ENCODE peak calls at places on chromosomes 1 and 21, in five cellular contexts. D is kidney epithelial cell, R is SK-N-SH, P is stomach, U is SJCRH30. M is an unnamed sample.

GRCh38 chr1:8078176-8078671 is 52.1 kb upstream of the ERRFI1 start:
- DNase-seq in D (peak; percentile 83), R (no peak), P (no peak), U (peak; percentile 55), M (peak; percentile 73)

GRCh38 chr1:95257758-95258157 is 23.7 kb downstream of the RWDD3 start:
- DNase-seq in D (no peak), R (no peak), P (no peak), U (no peak), M (no peak)

GRCh38 chr1:180945551-180945950 is 32.9 kb downstream of the KIAA1614 start:
- DNase-seq in D (no peak), R (peak; percentile 25), P (no peak), U (no peak), M (no peak)

GRCh38 chr1:193062698-193063463 is 3.5 kb downstream of the RO60 start:
- DNase-seq in D (no peak), R (no peak), P (no peak), U (no peak), M (no peak)

GRCh38 chr1:5364591-5364990 is 627.6 kb downstream of the NPHP4 start:
- DNase-seq in D (no peak), R (no peak), P (peak; percentile 3), U (no peak), M (no peak)

GRCh38 chr1:16921391-16922185 is at the start of gene CROCC:
- DNase-seq in D (peak; percentile 51), R (peak; percentile 93), P (no peak), U (peak; percentile 83), M (no peak)

GRCh38 chr1:177223359-177223758 is 52.6 kb downstream of the BRINP2 start:
- DNase-seq in D (no peak), R (no peak), P (no peak), U (no peak), M (no peak)

GRCh38 chr1:114719424-114719787 is 2.8 kb upstream of the NRAS start:
- DNase-seq in D (no peak), R (no peak), P (no peak), U (no peak), M (no peak)

GRCh38 chr1:222616535-222616934 is 1.4 kb upstream of the MIA3 start:
- DNase-seq in D (no peak), R (no peak), P (no peak), U (no peak), M (peak; percentile 88)

GRCh38 chr1:209742409-209743144 is 13.3 kb upstream of the TRAF3IP3 start:
- DNase-seq in D (no peak), R (no peak), P (no peak), U (no peak), M (no peak)

GRCh38 chr1:8133657-8134430 is 107.7 kb upstream of the ERRFI1 start:
- DNase-seq in D (peak; percentile 80), R (no peak), P (peak; percentile 41), U (peak; percentile 69), M (peak; percentile 78)

GRCh38 chr1:25568834-25569598 is 25.6 kb downstream of the LDLRAP1 start:
- DNase-seq in D (peak; percentile 44), R (no peak), P (no peak), U (peak; percentile 96), M (peak; percentile 48)

GRCh38 chr21:26385721-26386120 is 187.4 kb downstream of the CYYR1 start:
- DNase-seq in D (no peak), R (no peak), P (no peak), U (no peak), M (no peak)

GRCh38 chr1:149849947-149850360 is 49.4 kb upstream of the BOLA1 start:
- DNase-seq in D (no peak), R (no peak), P (no peak), U (no peak), M (no peak)

GRCh38 chr1:203914292-203914691 is 52.9 kb downstream of the SNRPE start:
- DNase-seq in D (no peak), R (no peak), P (no peak), U (no peak), M (no peak)

GRCh38 chr1:160144921-160145320 is 6.5 kb upstream of the ATP1A4 start:
- DNase-seq in D (no peak), R (no peak), P (no peak), U (peak; percentile 37), M (no peak)

GRCh38 chr1:23816932-23817331 is 8.3 kb downstream of the HMGCL start:
- DNase-seq in D (no peak), R (no peak), P (no peak), U (no peak), M (no peak)

GRCh38 chr1:23817633-23818032 is 7.6 kb downstream of the HMGCL start:
- DNase-seq in D (no peak), R (no peak), P (no peak), U (no peak), M (no peak)

GRCh38 chr1:23814016-23814415 is 11.2 kb downstream of the HMGCL start:
- DNase-seq in D (no peak), R (no peak), P (no peak), U (no peak), M (no peak)

GRCh38 chr1:23810818-23811420 is 10.4 kb upstream of the GALE start:
- DNase-seq in D (no peak), R (peak; percentile 63), P (peak; percentile 59), U (no peak), M (no peak)

DNA sequence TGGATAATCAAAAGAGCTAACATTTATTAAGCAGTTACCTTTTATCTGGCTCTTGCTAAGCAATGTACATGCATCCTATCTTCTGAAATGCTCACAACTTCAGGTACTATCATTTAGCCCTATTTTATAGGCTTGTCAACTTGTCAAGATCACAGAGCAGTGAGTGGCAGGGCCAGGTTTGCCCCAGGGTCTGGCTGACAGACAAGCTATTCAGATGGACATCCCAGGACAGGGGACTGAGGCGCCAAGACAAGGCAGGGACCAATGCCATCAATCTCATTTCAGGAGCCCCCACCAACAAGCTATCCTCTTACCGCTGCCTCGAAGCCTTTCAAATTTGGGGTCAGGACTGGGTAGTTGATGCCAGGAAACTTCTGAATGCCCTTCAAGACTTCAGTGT is 8.9 kb downstream of the HMGCL start:
- DNase-seq in D (no peak), R (no peak), P (no peak), U (no peak), M (no peak)
- H3K36me3 ChIP-seq in D (peaks cover 1% of the 10 kb centered on the region), R (peaks cover 20% of the 10 kb centered on the region), P (peaks cover 86% of the 10 kb centered on the region), U (no peaks in the 10 kb centered on the region), M (peaks cover 21% of the 10 kb centered on the region)

DNA sequence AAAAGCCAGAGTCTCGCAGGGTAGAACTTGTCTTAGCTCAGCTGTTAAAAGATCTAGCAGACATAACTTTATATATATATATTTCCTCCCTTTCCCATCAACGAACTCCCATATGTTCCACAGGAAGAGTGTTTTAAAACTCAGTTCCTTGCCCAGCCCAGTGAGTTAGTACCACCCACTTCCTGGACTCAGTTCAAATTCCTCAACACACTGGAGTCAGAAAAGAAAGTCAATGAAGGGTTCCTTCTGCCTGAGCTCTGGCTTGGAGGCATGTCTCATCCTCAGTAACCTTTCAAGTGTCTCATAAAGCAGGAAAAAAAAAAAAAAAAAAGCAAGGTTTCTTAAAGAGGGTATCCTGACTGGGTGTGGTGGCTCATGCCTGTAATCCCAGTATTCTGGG is 15.6 kb downstream of the TPM3 start:
- DNase-seq in D (peak; percentile 41), R (no peak), P (no peak), U (no peak), M (no peak)
- H3K36me3 ChIP-seq in D (no peaks in the 10 kb centered on the region), R (peaks cover 72% of the 10 kb centered on the region), P (peaks cover 64% of the 10 kb centered on the region), U (peaks cover 48% of the 10 kb centered on the region), M (peaks cover 20% of the 10 kb centered on the region)

DNA sequence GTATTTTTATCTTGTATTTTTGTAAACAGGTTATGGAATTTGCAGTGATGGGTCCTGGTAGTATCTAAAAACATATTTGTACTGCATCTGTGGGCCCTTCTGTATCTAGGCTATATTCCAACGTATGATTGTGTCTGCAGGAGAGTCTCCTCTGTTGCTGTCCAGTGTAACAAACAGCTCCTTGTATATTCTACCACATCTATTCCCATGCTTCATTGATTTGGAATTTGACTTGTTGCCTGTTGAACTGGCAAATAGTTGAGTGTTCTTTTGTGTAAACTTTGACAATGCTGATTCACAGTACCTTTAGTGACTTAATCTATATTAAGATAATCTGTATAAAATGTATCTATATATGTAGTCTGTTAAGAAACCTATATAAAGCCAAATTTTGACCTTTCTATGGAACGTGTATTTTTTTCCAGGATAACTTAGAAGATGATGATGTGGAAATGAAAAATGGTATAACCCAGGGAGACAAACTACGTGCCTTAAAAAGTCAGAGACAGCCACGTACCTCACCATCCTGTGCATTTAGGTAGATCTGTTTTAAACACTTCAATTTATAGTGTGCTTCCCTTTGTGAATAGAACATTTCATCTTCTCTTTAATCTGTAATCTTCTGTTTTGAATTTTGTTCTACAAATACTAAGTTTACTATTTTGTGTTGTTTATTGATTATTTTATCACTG is 43.4 kb upstream of the GPR88 start:
- DNase-seq in D (peak; percentile 4), R (no peak), P (no peak), U (no peak), M (no peak)
- H3K36me3 ChIP-seq in D (no peaks in the 10 kb centered on the region), R (peaks cover 4% of the 10 kb centered on the region), P (peaks cover 49% of the 10 kb centered on the region), U (peaks cover 9% of the 10 kb centered on the region), M (peaks cover 1% of the 10 kb centered on the region)

DNA sequence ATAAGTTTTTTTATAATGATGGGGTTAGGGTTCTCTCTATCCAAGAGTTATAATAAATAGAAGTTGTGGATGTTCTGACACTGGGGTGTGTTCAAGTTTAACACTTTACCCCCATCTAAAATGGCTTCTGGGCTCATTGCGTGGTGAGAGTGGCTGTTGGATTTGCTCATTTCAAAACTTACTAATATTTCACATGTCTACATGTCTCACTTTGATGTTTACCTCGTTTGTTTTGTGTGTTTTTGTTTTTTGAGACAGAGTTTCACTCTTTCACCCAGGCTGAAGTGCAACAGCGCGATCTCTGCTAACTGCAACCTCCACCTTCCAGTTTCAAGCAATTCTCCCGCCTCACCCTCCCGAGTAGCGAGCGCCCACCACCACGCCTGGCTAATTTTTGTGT is 3.7 kb downstream of the RRP1B start:
- DNase-seq in D (no peak), R (no peak), P (no peak), U (no peak), M (no peak)
- H3K36me3 ChIP-seq in D (peaks cover 1% of the 10 kb centered on the region), R (peaks cover 17% of the 10 kb centered on the region), P (peaks cover 37% of the 10 kb centered on the region), U (peaks cover 61% of the 10 kb centered on the region), M (no peaks in the 10 kb centered on the region)

DNA sequence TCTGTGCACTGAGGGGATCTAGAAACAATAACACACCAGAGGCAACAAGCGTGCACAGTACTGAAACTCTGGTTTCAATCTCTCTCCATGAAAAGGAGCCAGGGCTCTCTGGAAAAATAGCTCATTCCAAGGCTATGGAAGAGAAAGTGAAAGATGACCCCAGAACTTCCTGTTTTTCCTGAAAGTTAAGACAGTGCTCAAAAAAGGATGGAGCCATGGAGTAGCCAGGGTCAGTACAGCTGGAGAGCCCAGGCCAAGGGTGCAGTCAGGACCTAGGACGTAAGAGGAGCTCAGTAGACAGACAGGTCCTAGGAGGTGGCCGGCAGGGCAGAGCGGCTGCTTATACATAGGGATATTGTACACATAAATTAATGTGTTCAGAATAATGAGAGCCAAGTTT is 19.1 kb downstream of the NOL9 start:
- DNase-seq in D (no peak), R (no peak), P (no peak), U (no peak), M (no peak)
- H3K36me3 ChIP-seq in D (peaks cover 4% of the 10 kb centered on the region), R (peaks cover 35% of the 10 kb centered on the region), P (peaks cover 87% of the 10 kb centered on the region), U (peaks cover 60% of the 10 kb centered on the region), M (peaks cover 13% of the 10 kb centered on the region)